ENCODE peak calls at places on chromosomes 12 and 14, in four cellular contexts. B, F, K and R are unnamed samples.

GRCh38 chr12:61646639-61647038 is 613.6 kb upstream of the USP15 start:
- DNase-seq in B (no peak), F (no peak), K (no peak), R (no peak)

GRCh38 chr12:68097386-68097785 is 62.2 kb downstream of the IFNG start:
- DNase-seq in B (no peak), F (no peak), K (no peak), R (no peak)

GRCh38 chr14:100727565-100728240 is 1.0 kb downstream of the DLK1 start:
- DNase-seq in B (no peak), F (no peak), K (no peak), R (no peak)

GRCh38 chr12:10673660-10674384 is at the start of gene STYK1:
- DNase-seq in B (peak; percentile 72), F (peak; percentile 74), K (peak; percentile 64), R (no peak)

GRCh38 chr14:103537175-103537990 is 8.4 kb downstream of the TRMT61A start:
- DNase-seq in B (no peak), F (no peak), K (no peak), R (no peak)

GRCh38 chr14:30355431-30355913 is 203.5 kb upstream of the G2E3 start:
- DNase-seq in B (no peak), F (no peak), K (peak; percentile 17), R (no peak)

GRCh38 chr14:71651228-71651627 is 281.0 kb upstream of the RGS6 start:
- DNase-seq in B (no peak), F (no peak), K (no peak), R (peak; percentile 91)

GRCh38 chr14:36580856-36581831 is 1.3 kb downstream of the NKX2-8 start:
- DNase-seq in B (peak; percentile 61), F (no peak), K (no peak), R (no peak)

GRCh38 chr12:29562167-29562776 is 64.8 kb upstream of the OVCH1 start:
- DNase-seq in B (no peak), F (no peak), K (no peak), R (peak; percentile 63)

GRCh38 chr14:102857444-102857843 is 65.0 kb upstream of the AMN start:
- DNase-seq in B (no peak), F (no peak), K (no peak), R (no peak)

GRCh38 chr12:115324949-115325638 is 641.1 kb upstream of the TBX3 start:
- DNase-seq in B (no peak), F (no peak), K (no peak), R (no peak)

GRCh38 chr12:26651566-26652188 is 181.3 kb downstream of the ITPR2 start:
- DNase-seq in B (peak; percentile 62), F (peak; percentile 3), K (peak; percentile 12), R (no peak)

GRCh38 chr12:1769809-1770494 is 50.4 kb upstream of the LRTM2 start:
- DNase-seq in B (no peak), F (no peak), K (no peak), R (no peak)

GRCh38 chr12:1279050-1279449 is 288.0 kb downstream of the ERC1 start:
- DNase-seq in B (no peak), F (no peak), K (no peak), R (no peak)

GRCh38 chr12:110694330-110694891 is 5.5 kb upstream of the HVCN1 start:
- DNase-seq in B (no peak), F (no peak), K (no peak), R (no peak)

GRCh38 chr12:67509987-67510386 is 138.6 kb upstream of the DYRK2 start:
- DNase-seq in B (no peak), F (no peak), K (no peak), R (no peak)

GRCh38 chr14:26730929-26731618 is 133.2 kb upstream of the NOVA1 start:
- DNase-seq in B (peak; percentile 42), F (no peak), K (no peak), R (no peak)

GRCh38 chr12:16881986-16882385 is 276.0 kb upstream of the LMO3 start:
- DNase-seq in B (no peak), F (no peak), K (no peak), R (no peak)